ENCODE peak calls at places on chromosomes 13 and 19, in nine cellular contexts. X is NCI-H1930, R is iris pigment epithelial cell, Z is NCI-H146, U is T-cell, A is NCI-H187, Q is substantia nigra, T is heart left ventricle, Y is ELR. V is an unnamed sample.

GRCh38 chr19:1250374-1251232 is 2.2 kb downstream of the MIDN start:
- DNase-seq in X (peak; percentile 21), R (peak; percentile 72), Z (peak; percentile 82), U (peak; percentile 72), A (no peak), Q (peak; percentile 77), T (peak; percentile 79), Y (peak; percentile 56), V (peak; percentile 59)

GRCh38 chr19:31249217-31249616 is 100.0 kb downstream of the TSHZ3 start:
- DNase-seq in X (no peak), R (no peak), Z (no peak), U (no peak), A (no peak), Q (peak; percentile 4), T (no peak), Y (no peak), V (no peak)

GRCh38 chr19:37932985-37933953 is 26.3 kb downstream of the SIPA1L3 start:
- DNase-seq in X (no peak), R (peak; percentile 53), Z (peak; percentile 62), U (no peak), A (peak; percentile 36), Q (no peak), T (no peak), Y (peak; percentile 67), V (no peak)

GRCh38 chr19:46785054-46785979 is 3.1 kb downstream of the SLC1A5 start:
- DNase-seq in X (no peak), R (no peak), Z (no peak), U (no peak), A (no peak), Q (no peak), T (no peak), Y (no peak), V (no peak)

GRCh38 chr19:15393963-15394362 is 14.4 kb upstream of the AKAP8 start:
- DNase-seq in X (no peak), R (peak; percentile 58), Z (no peak), U (no peak), A (no peak), Q (no peak), T (no peak), Y (no peak), V (no peak)

GRCh38 chr19:11482384-11483050 is 1.7 kb upstream of the ELAVL3 start:
- DNase-seq in X (peak; percentile 84), R (peak; percentile 75), Z (peak; percentile 92), U (peak; percentile 79), A (peak; percentile 35), Q (peak; percentile 88), T (peak; percentile 80), Y (peak; percentile 79), V (peak; percentile 71)

GRCh38 chr19:16587031-16588023 is 15.1 kb upstream of the SLC35E1 start:
- DNase-seq in X (no peak), R (peak; percentile 69), Z (peak; percentile 40), U (peak; percentile 49), A (no peak), Q (peak; percentile 48), T (no peak), Y (peak; percentile 55), V (peak; percentile 67)

GRCh38 chr13:76725211-76725610 is 161.0 kb downstream of the KCTD12 start:
- DNase-seq in X (no peak), R (peak; percentile 77), Z (no peak), U (no peak), A (no peak), Q (no peak), T (no peak), Y (peak; percentile 6), V (no peak)

GRCh38 chr13:110319774-110320509 is 12.9 kb downstream of the COL4A2 start:
- DNase-seq in X (no peak), R (peak; percentile 85), Z (no peak), U (no peak), A (no peak), Q (no peak), T (no peak), Y (peak; percentile 94), V (no peak)

GRCh38 chr19:10835089-10835753 is 791 bp downstream of the TMED1 start:
- DNase-seq in X (no peak), R (no peak), Z (peak; percentile 53), U (no peak), A (peak; percentile 95), Q (no peak), T (no peak), Y (peak; percentile 34), V (peak; percentile 6)

GRCh38 chr19:37128821-37129177 is 43.7 kb downstream of the ZNF585A start:
- DNase-seq in X (no peak), R (no peak), Z (no peak), U (no peak), A (no peak), Q (no peak), T (no peak), Y (no peak), V (no peak)

GRCh38 chr19:43779147-43779819 is 1.5 kb downstream of the KCNN4 start:
- DNase-seq in X (no peak), R (no peak), Z (no peak), U (no peak), A (no peak), Q (no peak), T (no peak), Y (no peak), V (no peak)

GRCh38 chr19:38649305-38650179 is 2.1 kb downstream of the ACTN4 start:
- DNase-seq in X (no peak), R (no peak), Z (no peak), U (no peak), A (no peak), Q (no peak), T (peak; percentile 54), Y (peak; percentile 48), V (no peak)

GRCh38 chr19:11452814-11453335 is 17.4 kb downstream of the PRKCSH start:
- DNase-seq in X (no peak), R (no peak), Z (no peak), U (no peak), A (no peak), Q (no peak), T (no peak), Y (no peak), V (no peak)

GRCh38 chr13:80436571-80437169 is 95.7 kb upstream of the SPRY2 start:
- DNase-seq in X (no peak), R (no peak), Z (no peak), U (no peak), A (no peak), Q (no peak), T (peak; percentile 41), Y (peak; percentile 2), V (no peak)

GRCh38 chr19:45306040-45306439 is 16.6 kb downstream of the CKM start:
- DNase-seq in X (no peak), R (no peak), Z (no peak), U (no peak), A (no peak), Q (no peak), T (no peak), Y (no peak), V (no peak)

GRCh38 chr13:102978168-102978567 is 88.0 kb downstream of the SLC10A2 start:
- DNase-seq in X (no peak), R (peak; percentile 59), Z (no peak), U (no peak), A (no peak), Q (no peak), T (no peak), Y (no peak), V (no peak)

GRCh38 chr13:30711375-30711774 is 24.0 kb upstream of the ALOX5AP start:
- DNase-seq in X (no peak), R (peak; percentile 93), Z (no peak), U (no peak), A (no peak), Q (no peak), T (no peak), Y (peak; percentile 55), V (no peak)

GRCh38 chr19:30304540-30304939 is 67.6 kb upstream of the ZNF536 start:
- DNase-seq in X (no peak), R (no peak), Z (no peak), U (no peak), A (no peak), Q (no peak), T (no peak), Y (no peak), V (no peak)

GRCh38 chr19:50510121-50510670 is 795 bp downstream of the JOSD2 start:
- DNase-seq in X (no peak), R (peak; percentile 13), Z (no peak), U (no peak), A (no peak), Q (no peak), T (no peak), Y (peak; percentile 28), V (no peak)

GRCh38 chr19:1663854-1664253 is 11.4 kb upstream of the TCF3 start:
- DNase-seq in X (no peak), R (no peak), Z (no peak), U (no peak), A (no peak), Q (no peak), T (no peak), Y (no peak), V (no peak)

V was measured in T follicular helper cell.